ENCODE peak calls at places on chromosomes 11 and 22, in six cellular contexts. B is activated CD8-positive, alpha-beta T cell treated with anti-CD3 and anti-CD28 coated beads for 36 hours; Y is Daoy; A is left cardiac atrium; H is RKO; V is uterus. O is an unnamed sample.

GRCh38 chr22:38078046-38078840 is 5.7 kb downstream of the SLC16A8 start:
- DNase-seq in A (no peak), Y (no peak), H (no peak), B (no peak), V (no peak), O (no peak)

GRCh38 chr11:66768088-66768521 is 39.1 kb upstream of the SPTBN2 start:
- DNase-seq in Y (no peak), A (no peak), B (no peak), V (no peak), H (no peak), O (no peak)

GRCh38 chr11:89491141-89491690 is at the start of gene NOX4:
- DNase-seq in A (peak), V (peak), B (no peak), Y (peak), H (no peak), O (no peak)

GRCh38 chr22:28817919-28818859 is 17.8 kb upstream of the XBP1 start:
- DNase-seq in Y (no peak), H (no peak), V (no peak), B (no peak), A (no peak), O (no peak)

GRCh38 chr11:128180446-128181089 is 406.8 kb downstream of the ETS1 start:
- DNase-seq in Y (peak), V (no peak), H (peak), A (no peak), B (no peak), O (no peak)

GRCh38 chr22:48431536-48432315 is 1395.9 kb downstream of the BRD1 start:
- DNase-seq in V (no peak), Y (no peak), H (no peak), A (no peak), B (no peak), O (no peak)

GRCh38 chr11:62428871-62429601 is 10.2 kb downstream of the SCGB1A1 start:
- DNase-seq in Y (no peak), A (no peak), H (no peak), B (no peak), V (no peak), O (no peak)

GRCh38 chr11:130216591-130217132 is 57.1 kb downstream of the ST14 start:
- DNase-seq in A (no peak), B (no peak), Y (no peak), V (no peak), H (no peak), O (no peak)

GRCh38 chr11:10454902-10455631 is at the start of gene AMPD3:
- DNase-seq in H (peak), B (peak), V (peak), A (no peak), Y (peak), O (peak)

O was measured in activated CD4-positive, alpha-beta T cell treated with anti-CD3 and anti-CD28 coated beads, Interleukin-2, amount 10 ng/mL, durations not matched to agents 24 days and 14 days.